ENCODE peak calls at places on chromosome 3, in four cellular contexts. Y is heart left ventricle, V is IMR-90, L is ovary. N is an unnamed sample.

GRCh38 chr3:159928071-159928491 is 60.6 kb upstream of the IL12A start:
- DNase-seq in Y (no peak), V (peak), L (no peak), N (no peak)

GRCh38 chr3:6242104-6242503 is 618.8 kb upstream of the GRM7 start:
- DNase-seq in Y (no peak), V (no peak), L (no peak), N (no peak)

GRCh38 chr3:4753073-4753691 is 226.1 kb upstream of the BHLHE40 start:
- DNase-seq in Y (no peak), V (no peak), L (no peak), N (no peak)

GRCh38 chr3:67382551-67382950 is 271.9 kb downstream of the SUCLG2 start:
- DNase-seq in Y (no peak), V (peak), L (no peak), N (no peak)

GRCh38 chr3:143832433-143832832 is 15.8 kb downstream of the SLC9A9 start:
- DNase-seq in Y (no peak), V (peak), L (no peak), N (no peak)

GRCh38 chr3:32961189-32961715 is 9.8 kb downstream of the CCR4 start:
- DNase-seq in Y (no peak), V (no peak), L (no peak), N (no peak)

GRCh38 chr3:4978966-4979400 is 254 bp upstream of the BHLHE40 start:
- DNase-seq in Y (peak), V (peak), L (peak), N (peak)

GRCh38 chr3:377158-377561 is 180.6 kb downstream of the CHL1 start:
- DNase-seq in Y (no peak), V (peak), L (no peak), N (no peak)

GRCh38 chr3:72887723-72888545 is at the start of gene GXYLT2:
- DNase-seq in Y (peak), V (peak), L (peak), N (peak)

GRCh38 chr3:100046986-100047385 is 67.3 kb downstream of the FILIP1L start:
- DNase-seq in Y (no peak), V (no peak), L (no peak), N (no peak)

GRCh38 chr3:146125946-146126345 is 35.0 kb downstream of the PLOD2 start:
- DNase-seq in Y (no peak), V (peak), L (no peak), N (no peak)

GRCh38 chr3:171334465-171334811 is 125.8 kb downstream of the TNIK start:
- DNase-seq in Y (peak), V (no peak), L (no peak), N (no peak)

GRCh38 chr3:48129921-48130320 is 58.3 kb downstream of the CDC25A start:
- DNase-seq in Y (no peak), V (peak), L (no peak), N (no peak)

GRCh38 chr3:128372281-128372680 is 94.4 kb downstream of the DNAJB8 start:
- DNase-seq in Y (no peak), V (no peak), L (no peak), N (no peak)

GRCh38 chr3:107670991-107671390 is 148.2 kb downstream of the BBX start:
- DNase-seq in Y (no peak), V (no peak), L (no peak), N (no peak)

GRCh38 chr3:172520332-172520831 is 2.8 kb downstream of the TNFSF10 start:
- DNase-seq in Y (no peak), V (peak), L (no peak), N (no peak)

GRCh38 chr3:54122046-54122801 is at the start of gene CACNA2D3:
- DNase-seq in Y (peak), V (no peak), L (peak), N (no peak)

GRCh38 chr3:52121813-52122212 is 32.4 kb downstream of the POC1A start:
- DNase-seq in Y (no peak), V (no peak), L (no peak), N (peak)

GRCh38 chr3:155070932-155071387 is 9.2 kb upstream of the MME start:
- DNase-seq in Y (no peak), V (peak), L (no peak), N (no peak)

GRCh38 chr3:25457642-25458419 is 29.8 kb downstream of the RARB start:
- DNase-seq in Y (no peak), V (peak), L (no peak), N (no peak)

GRCh38 chr3:167913218-167913902 is 177.8 kb downstream of the SERPINI1 start:
- DNase-seq in Y (no peak), V (peak), L (no peak), N (no peak)

GRCh38 chr3:24288538-24289236 is 206.0 kb downstream of the THRB start:
- DNase-seq in Y (no peak), V (no peak), L (no peak), N (no peak)

GRCh38 chr3:113438224-113438623 is 3.1 kb downstream of the CFAP44 start:
- DNase-seq in Y (no peak), V (no peak), L (no peak), N (no peak)

GRCh38 chr3:151504606-151505005 is 43.7 kb upstream of the IGSF10 start:
- DNase-seq in Y (no peak), V (no peak), L (no peak), N (no peak)
- TF ChIP-seq POLR2A in Y (no peak), V (no peak), L (no peak), N (no peak)

GRCh38 chr3:156431334-156432121 is 123.4 kb downstream of the SSR3 start:
- DNase-seq in Y (no peak), V (no peak), L (no peak), N (no peak)

GRCh38 chr3:156429125-156429524 is 125.8 kb downstream of the SSR3 start:
- DNase-seq in Y (no peak), V (no peak), L (no peak), N (no peak)

GRCh38 chr3:156421534-156421933 is 133.4 kb downstream of the SSR3 start:
- DNase-seq in Y (no peak), V (no peak), L (no peak), N (no peak)

DNA sequence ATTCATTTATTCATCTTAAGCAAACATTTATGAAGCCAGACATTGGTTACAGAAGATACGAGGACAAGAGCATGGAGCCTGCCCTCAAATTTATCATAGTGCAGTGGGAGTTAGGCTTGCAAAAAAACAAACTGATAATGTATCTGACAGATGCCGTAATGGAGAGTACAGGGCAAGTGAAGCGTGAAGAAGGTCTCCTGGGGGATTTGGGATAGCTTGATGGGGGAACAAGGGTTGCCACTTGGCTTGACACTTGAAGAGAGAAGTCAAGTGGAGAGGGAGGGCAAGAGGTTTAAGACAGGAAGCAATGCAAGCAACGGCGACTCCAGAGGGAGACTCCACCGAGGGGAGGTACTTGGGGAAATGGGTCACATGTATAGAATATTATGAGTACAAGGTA is 129.3 kb downstream of the SSR3 start:
- DNase-seq in Y (no peak), V (no peak), L (no peak), N (no peak)
- TF ChIP-seq POLR2A in Y (no peak), V (no peak), L (no peak), N (no peak)

GRCh38 chr3:98744283-98744682 is 18.9 kb upstream of the ST3GAL6 start:
- DNase-seq in Y (no peak), V (no peak), L (no peak), N (no peak)

GRCh38 chr3:98740324-98740723 is 22.8 kb upstream of the ST3GAL6 start:
- DNase-seq in Y (no peak), V (no peak), L (no peak), N (no peak)

GRCh38 chr3:98741121-98741716 is 21.9 kb upstream of the ST3GAL6 start:
- DNase-seq in Y (no peak), V (peak), L (no peak), N (no peak)

GRCh38 chr3:98745718-98746117 is 17.4 kb upstream of the ST3GAL6 start:
- DNase-seq in Y (no peak), V (no peak), L (no peak), N (no peak)

DNA sequence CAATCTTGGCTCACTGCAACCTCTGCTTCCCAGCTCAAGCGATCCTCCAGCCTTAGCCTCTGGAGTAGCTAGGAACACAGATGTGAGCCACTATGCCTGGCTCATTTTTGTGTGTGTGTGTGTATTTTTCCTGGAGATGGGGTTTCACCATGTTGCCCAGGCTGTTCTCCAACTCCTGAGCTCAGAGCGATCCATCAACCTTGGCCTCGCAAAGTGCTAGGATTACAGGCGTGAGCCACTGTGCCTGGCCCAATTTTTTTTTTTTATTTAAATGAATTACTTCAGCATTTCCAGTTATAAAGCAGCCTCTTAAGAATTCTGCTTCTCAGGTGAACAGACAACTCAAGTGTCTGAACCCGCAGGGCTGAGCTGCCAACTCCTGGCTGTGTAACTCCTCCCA is 20.1 kb upstream of the ST3GAL6 start:
- DNase-seq in Y (no peak), V (no peak), L (no peak), N (no peak)
- TF ChIP-seq POLR2A in Y (no peak), V (no peak), L (no peak), N (no peak)

GRCh38 chr3:141875893-141876380 is 506 bp upstream of the ATP1B3 start:
- DNase-seq in Y (peak), V (peak), L (peak), N (peak)
- TF ChIP-seq POLR2A in Y (no peak), V (peak), L (no peak), N (no peak)

GRCh38 chr3:45794177-45794560 is 2.2 kb downstream of the SLC6A20 start:
- DNase-seq in Y (no peak), V (no peak), L (no peak), N (no peak)

GRCh38 chr3:45796902-45797637 is 734 bp upstream of the SLC6A20 start:
- DNase-seq in Y (no peak), V (no peak), L (no peak), N (no peak)

GRCh38 chr3:45795509-45795881 is 841 bp downstream of the SLC6A20 start:
- DNase-seq in Y (no peak), V (peak), L (no peak), N (no peak)

GRCh38 chr3:45798034-45798433 is 1.7 kb upstream of the SLC6A20 start:
- DNase-seq in Y (no peak), V (no peak), L (no peak), N (no peak)

DNA sequence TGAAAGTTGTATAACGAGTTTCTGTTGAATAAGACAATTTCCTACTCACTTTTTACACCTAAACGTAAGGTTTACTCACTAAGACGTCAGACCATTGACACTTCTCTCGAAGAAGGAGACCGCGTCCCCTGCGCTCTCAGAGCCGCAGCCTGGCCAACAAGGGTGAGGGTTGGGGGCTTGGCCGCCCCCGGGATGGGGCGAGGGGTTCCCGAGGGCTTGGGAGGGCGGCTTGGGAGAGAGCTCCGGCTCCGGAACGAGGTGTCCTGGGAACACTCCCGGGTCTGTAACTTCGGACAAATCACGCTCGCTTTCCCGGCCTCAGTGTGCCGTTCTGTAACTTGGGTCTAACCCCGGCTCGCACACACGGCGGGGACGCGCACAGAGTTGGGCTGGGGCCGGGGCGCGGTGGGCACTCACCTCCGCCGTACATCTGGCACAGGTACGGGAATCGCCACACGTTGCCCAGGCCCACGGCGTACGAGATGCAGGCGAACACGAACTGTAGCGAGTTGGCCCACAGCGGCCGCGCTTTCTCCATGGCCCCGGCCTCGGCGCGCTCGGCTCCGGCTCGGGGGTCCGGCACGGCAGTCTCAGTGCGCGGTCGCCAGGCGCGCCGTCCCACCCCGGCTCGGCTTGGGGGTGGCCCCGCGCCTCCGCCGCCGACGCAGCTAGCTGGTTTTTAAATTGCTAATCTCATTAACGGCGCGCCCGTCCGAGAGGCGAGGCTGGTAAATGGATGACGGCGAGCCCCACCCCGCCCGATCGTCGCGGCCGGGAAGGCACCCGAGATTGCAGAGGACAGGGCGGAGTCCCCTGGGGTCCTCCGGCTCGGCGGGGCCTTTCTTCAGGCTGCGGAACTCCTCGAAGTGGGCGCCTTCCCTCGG is at the start of gene SLC6A20:
- DNase-seq in Y (no peak), V (no peak), L (no peak), N (no peak)
- TF ChIP-seq POLR2A in Y (no peak), V (no peak), L (no peak), N (no peak)

N was measured in spleen.